ENCODE peak calls at places on chromosomes 3 and 15, in four cellular contexts. One of them, this sample, is unnamed.

GRCh38 chr15:68601206-68602197 is 22.7 kb downstream of the CORO2B start:
- DNase-seq in RWPE1: no peak
- DNase-seq in right lobe of liver: no peak
- DNase-seq in osteoblast: peak; percentile 26
- DNase-seq in this sample: no peak

GRCh38 chr15:39499701-39500100 is 81.2 kb upstream of the THBS1 start:
- DNase-seq in RWPE1: no peak
- DNase-seq in right lobe of liver: no peak
- DNase-seq in osteoblast: no peak
- DNase-seq in this sample: no peak

GRCh38 chr3:196440696-196441095 is 8.5 kb upstream of the UBXN7 start:
- DNase-seq in RWPE1: no peak
- DNase-seq in right lobe of liver: no peak
- DNase-seq in osteoblast: peak; percentile 31
- DNase-seq in this sample: no peak

GRCh38 chr15:66876423-66876730 is 174.3 kb downstream of the SMAD6 start:
- DNase-seq in RWPE1: no peak
- DNase-seq in right lobe of liver: no peak
- DNase-seq in osteoblast: no peak
- DNase-seq in this sample: no peak

GRCh38 chr3:11423868-11424267 is 151.7 kb downstream of the ATG7 start:
- DNase-seq in RWPE1: no peak
- DNase-seq in right lobe of liver: no peak
- DNase-seq in osteoblast: no peak
- DNase-seq in this sample: no peak

GRCh38 chr3:146100825-146101444 is 60.0 kb downstream of the PLOD2 start:
- DNase-seq in RWPE1: no peak
- DNase-seq in right lobe of liver: no peak
- DNase-seq in osteoblast: peak; percentile 26
- DNase-seq in this sample: no peak

GRCh38 chr15:42494998-42495360 is 455 bp upstream of the SNAP23 start:
- DNase-seq in RWPE1: peak; percentile 57
- DNase-seq in right lobe of liver: peak; percentile 83
- DNase-seq in osteoblast: peak; percentile 94
- DNase-seq in this sample: no peak

GRCh38 chr3:98657429-98657828 is 64.0 kb upstream of the CPOX start:
- DNase-seq in RWPE1: no peak
- DNase-seq in right lobe of liver: peak; percentile 70
- DNase-seq in osteoblast: peak; percentile 60
- DNase-seq in this sample: no peak

GRCh38 chr15:97790180-97790579 is 170.3 kb upstream of the ARRDC4 start:
- DNase-seq in RWPE1: no peak
- DNase-seq in right lobe of liver: no peak
- DNase-seq in osteoblast: no peak
- DNase-seq in this sample: no peak

GRCh38 chr3:194879991-194880939 is 194.6 kb downstream of the FAM43A start:
- DNase-seq in RWPE1: no peak
- DNase-seq in right lobe of liver: no peak
- DNase-seq in osteoblast: peak; percentile 91
- DNase-seq in this sample: no peak

GRCh38 chr15:85878866-85879265 is 84.1 kb upstream of the KLHL25 start:
- DNase-seq in RWPE1: no peak
- DNase-seq in right lobe of liver: no peak
- DNase-seq in osteoblast: no peak
- DNase-seq in this sample: no peak

GRCh38 chr15:60392601-60392985 is 5.2 kb downstream of the ANXA2 start:
- DNase-seq in RWPE1: peak; percentile 70
- DNase-seq in right lobe of liver: no peak
- DNase-seq in osteoblast: peak; percentile 73
- DNase-seq in this sample: no peak

GRCh38 chr3:48661501-48662139 is 1.1 kb downstream of the CELSR3 start:
- DNase-seq in RWPE1: peak; percentile 58
- DNase-seq in right lobe of liver: no peak
- DNase-seq in osteoblast: peak; percentile 98
- DNase-seq in this sample: peak; percentile 96

GRCh38 chr3:13657660-13658435 is 108.9 kb downstream of the FBLN2 start:
- DNase-seq in RWPE1: peak; percentile 75
- DNase-seq in right lobe of liver: peak; percentile 56
- DNase-seq in osteoblast: peak; percentile 99
- DNase-seq in this sample: no peak

GRCh38 chr15:68463444-68463843 is 31.5 kb upstream of the ITGA11 start:
- DNase-seq in RWPE1: no peak
- DNase-seq in right lobe of liver: no peak
- DNase-seq in osteoblast: no peak
- DNase-seq in this sample: no peak

GRCh38 chr3:160941885-160942494 is 163.2 kb downstream of the B3GALNT1 start:
- DNase-seq in RWPE1: peak; percentile 38
- DNase-seq in right lobe of liver: peak; percentile 69
- DNase-seq in osteoblast: no peak
- DNase-seq in this sample: no peak

GRCh38 chr3:190319660-190320059 is 2.6 kb downstream of the CLDN1 start:
- DNase-seq in RWPE1: peak; percentile 93
- DNase-seq in right lobe of liver: no peak
- DNase-seq in osteoblast: no peak
- DNase-seq in this sample: no peak

GRCh38 chr3:72179107-72179464 is 394.1 kb upstream of the PROK2 start:
- DNase-seq in RWPE1: no peak
- DNase-seq in right lobe of liver: no peak
- DNase-seq in osteoblast: no peak
- DNase-seq in this sample: no peak

GRCh38 chr3:76702676-76703075 is 337.2 kb upstream of the ROBO2 start:
- DNase-seq in RWPE1: no peak
- DNase-seq in right lobe of liver: no peak
- DNase-seq in osteoblast: no peak
- DNase-seq in this sample: no peak

GRCh38 chr15:48413304-48413703 is 82.1 kb downstream of the DUT start:
- DNase-seq in RWPE1: no peak
- DNase-seq in right lobe of liver: no peak
- DNase-seq in osteoblast: no peak
- DNase-seq in this sample: no peak

GRCh38 chr15:40272713-40273056 is 10.2 kb downstream of the ANKRD63 start:
- DNase-seq in RWPE1: no peak
- DNase-seq in right lobe of liver: no peak
- DNase-seq in osteoblast: no peak
- DNase-seq in this sample: no peak

GRCh38 chr15:75815811-75816719 is 27.2 kb upstream of the UBE2Q2 start:
- DNase-seq in RWPE1: no peak
- DNase-seq in right lobe of liver: no peak
- DNase-seq in osteoblast: no peak
- DNase-seq in this sample: no peak

GRCh38 chr15:88042047-88042446 is 214.5 kb downstream of the NTRK3 start:
- DNase-seq in RWPE1: no peak
- DNase-seq in right lobe of liver: no peak
- DNase-seq in osteoblast: no peak
- DNase-seq in this sample: no peak

GRCh38 chr3:27464646-27465045 is 19.5 kb downstream of the SLC4A7 start:
- DNase-seq in RWPE1: no peak
- DNase-seq in right lobe of liver: no peak
- DNase-seq in osteoblast: no peak
- DNase-seq in this sample: no peak

GRCh38 chr3:29513236-29513635 is 232.4 kb downstream of the RBMS3 start:
- DNase-seq in RWPE1: no peak
- DNase-seq in right lobe of liver: no peak
- DNase-seq in osteoblast: peak; percentile 41
- DNase-seq in this sample: no peak

GRCh38 chr15:39770748-39771689 is 11.6 kb downstream of the FSIP1 start:
- DNase-seq in RWPE1: no peak
- DNase-seq in right lobe of liver: no peak
- DNase-seq in osteoblast: peak; percentile 96
- DNase-seq in this sample: no peak

GRCh38 chr15:30985081-30985531 is 6.3 kb downstream of the MTMR10 start:
- DNase-seq in RWPE1: no peak
- DNase-seq in right lobe of liver: no peak
- DNase-seq in osteoblast: peak; percentile 4
- DNase-seq in this sample: no peak

GRCh38 chr3:10994311-10994710 is 1.8 kb downstream of the SLC6A1 start:
- DNase-seq in RWPE1: no peak
- DNase-seq in right lobe of liver: no peak
- DNase-seq in osteoblast: no peak
- DNase-seq in this sample: no peak

GRCh38 chr3:126288314-126288713 is 68.9 kb downstream of the KLF15 start:
- DNase-seq in RWPE1: no peak
- DNase-seq in right lobe of liver: peak; percentile 60
- DNase-seq in osteoblast: peak; percentile 32
- DNase-seq in this sample: no peak

GRCh38 chr3:43726511-43726910 is 35.8 kb downstream of the ABHD5 start:
- DNase-seq in RWPE1: no peak
- DNase-seq in right lobe of liver: no peak
- DNase-seq in osteoblast: peak; percentile 32
- DNase-seq in this sample: no peak

GRCh38 chr15:33729648-33730047 is 238.6 kb upstream of the CHRM5 start:
- DNase-seq in RWPE1: peak; percentile 50
- DNase-seq in right lobe of liver: no peak
- DNase-seq in osteoblast: no peak
- DNase-seq in this sample: no peak

GRCh38 chr15:62021991-62022600 is 38.2 kb downstream of the VPS13C start:
- DNase-seq in RWPE1: no peak
- DNase-seq in right lobe of liver: no peak
- DNase-seq in osteoblast: no peak
- DNase-seq in this sample: no peak

GRCh38 chr3:184372911-184373310 is 5.1 kb downstream of the THPO start:
- DNase-seq in RWPE1: no peak
- DNase-seq in right lobe of liver: no peak
- DNase-seq in osteoblast: peak; percentile 72
- DNase-seq in this sample: no peak

GRCh38 chr3:78765671-78766485 is 1001.9 kb downstream of the ROBO1 start:
- DNase-seq in RWPE1: no peak
- DNase-seq in right lobe of liver: no peak
- DNase-seq in osteoblast: no peak
- DNase-seq in this sample: no peak

GRCh38 chr3:28317438-28318022 is 31.0 kb upstream of the ZCWPW2 start:
- DNase-seq in RWPE1: peak; percentile 12
- DNase-seq in right lobe of liver: peak; percentile 44
- DNase-seq in osteoblast: peak; percentile 60
- DNase-seq in this sample: no peak

GRCh38 chr3:79769234-79769633 is 1.4 kb upstream of the ROBO1 start:
- DNase-seq in RWPE1: no peak
- DNase-seq in right lobe of liver: no peak
- DNase-seq in osteoblast: no peak
- DNase-seq in this sample: no peak

GRCh38 chr3:79767953-79768282 is at the start of gene ROBO1:
- DNase-seq in RWPE1: no peak
- DNase-seq in right lobe of liver: no peak
- DNase-seq in osteoblast: no peak
- DNase-seq in this sample: no peak

GRCh38 chr3:79765854-79766253 is 1.9 kb downstream of the ROBO1 start:
- DNase-seq in RWPE1: no peak
- DNase-seq in right lobe of liver: no peak
- DNase-seq in osteoblast: peak; percentile 36
- DNase-seq in this sample: no peak

GRCh38 chr3:79766474-79767193 is 1.2 kb downstream of the ROBO1 start:
- DNase-seq in RWPE1: no peak
- DNase-seq in right lobe of liver: no peak
- DNase-seq in osteoblast: no peak
- DNase-seq in this sample: no peak

GRCh38 chr3:79767194-79767952 is 425 bp downstream of the ROBO1 start:
- DNase-seq in RWPE1: no peak
- DNase-seq in right lobe of liver: no peak
- DNase-seq in osteoblast: peak; percentile 25
- DNase-seq in this sample: no peak
- TF ChIP-seq CTCF in RWPE1: no peak
- TF ChIP-seq CTCF in right lobe of liver: no peak
- TF ChIP-seq CTCF in osteoblast: no peak
- TF ChIP-seq CTCF in this sample: peak; percentile 69

GRCh38 chr3:168865022-168865551 is 769.4 kb upstream of the GOLIM4 start:
- DNase-seq in RWPE1: peak; percentile 17
- DNase-seq in right lobe of liver: no peak
- DNase-seq in osteoblast: no peak
- DNase-seq in this sample: no peak
- TF ChIP-seq CTCF in RWPE1: peak; percentile 84
- TF ChIP-seq CTCF in right lobe of liver: peak; percentile 38
- TF ChIP-seq CTCF in osteoblast: peak; percentile 78
- TF ChIP-seq CTCF in this sample: peak; percentile 91

DNA sequence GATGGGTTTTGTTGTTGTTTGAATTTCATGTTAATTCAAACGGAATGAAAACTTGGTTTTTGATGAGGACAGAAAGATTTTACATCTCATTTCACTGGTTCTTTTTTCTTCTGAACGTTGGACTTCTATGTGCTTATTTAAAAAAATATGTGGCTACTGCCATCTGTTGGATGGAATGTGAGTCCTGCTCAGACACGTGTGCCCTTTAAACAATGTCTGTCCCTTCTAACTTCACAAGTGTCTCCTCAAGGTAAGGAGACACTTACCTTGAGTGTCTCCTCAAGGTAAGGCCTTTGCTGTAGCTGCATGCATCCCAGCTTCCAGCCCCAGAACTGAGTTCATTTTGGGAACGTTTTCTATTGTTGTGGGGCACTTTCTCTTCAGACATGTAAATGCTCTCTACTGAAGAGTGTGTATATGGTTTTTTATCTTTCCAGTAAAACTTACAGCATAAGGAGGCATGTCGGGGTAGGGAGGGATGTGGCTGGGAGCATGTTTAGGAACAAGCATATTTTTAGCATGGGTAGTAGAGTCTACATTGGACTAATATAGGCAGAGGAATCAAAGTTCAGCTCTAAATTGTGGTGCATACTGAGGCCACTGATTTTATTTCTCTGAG is 63.1 kb upstream of the UBE3A start:
- DNase-seq in RWPE1: no peak
- DNase-seq in right lobe of liver: no peak
- DNase-seq in osteoblast: no peak
- DNase-seq in this sample: no peak
- TF ChIP-seq CTCF in RWPE1: peak; percentile 54
- TF ChIP-seq CTCF in right lobe of liver: peak; percentile 71
- TF ChIP-seq CTCF in osteoblast: peak; percentile 53
- TF ChIP-seq CTCF in this sample: peak; percentile 79

GRCh38 chr3:139120336-139120971 is 75.8 kb upstream of the PRR23C start:
- DNase-seq in RWPE1: no peak
- DNase-seq in right lobe of liver: no peak
- DNase-seq in osteoblast: peak; percentile 86
- DNase-seq in this sample: no peak
- TF ChIP-seq CTCF in RWPE1: no peak
- TF ChIP-seq CTCF in right lobe of liver: no peak
- TF ChIP-seq CTCF in osteoblast: no peak
- TF ChIP-seq CTCF in this sample: no peak

GRCh38 chr3:66037330-66037985 is 1.3 kb downstream of the MAGI1 start:
- DNase-seq in RWPE1: peak; percentile 53
- DNase-seq in right lobe of liver: peak; percentile 73
- DNase-seq in osteoblast: peak; percentile 96
- DNase-seq in this sample: no peak
- TF ChIP-seq CTCF in RWPE1: peak; percentile 40
- TF ChIP-seq CTCF in right lobe of liver: peak; percentile 22
- TF ChIP-seq CTCF in osteoblast: peak; percentile 32
- TF ChIP-seq CTCF in this sample: peak; percentile 60

This sample was measured in chondrocyte.